ENCODE peak calls at places on chromosomes 6 and 20, in nine cellular contexts. A is transverse colon, Z is uterus, Q is aorta, K is tibial nerve, B is MM.1S, X is heart right ventricle, L is left lung, C is cardiac muscle cell. U is an unnamed sample. For H3K4me1, the result is how much of the 10 kb centered on the place peaks cover.

GRCh38 chr20:57037689-57038088 is 228.8 kb downstream of the BMP7 start:
- DNase-seq in Q (no peak), X (no peak), B (no peak), L (no peak), C (no peak), Z (no peak), A (no peak), K (no peak), U (no peak)

GRCh38 chr20:58450259-58450658 is 61.2 kb downstream of the VAPB start:
- DNase-seq in K (no peak), A (no peak), L (no peak), X (no peak), B (no peak), Z (no peak), C (no peak), Q (no peak), U (no peak)

GRCh38 chr6:67629268-67629667 is 1005.8 kb upstream of the ADGRB3 start:
- DNase-seq in Z (no peak), X (no peak), Q (no peak), K (no peak), B (no peak), A (no peak), C (no peak), L (no peak), U (no peak)

GRCh38 chr6:107237992-107238660 is 122.8 kb upstream of the BEND3 start:
- DNase-seq in L (no peak), K (no peak), X (no peak), C (no peak), Q (no peak), B (no peak), A (no peak), Z (no peak), U (no peak)

GRCh38 chr20:822651-823325 is 10.7 kb upstream of the FAM110A start:
- DNase-seq in K (no peak), C (no peak), X (no peak), A (no peak), L (no peak), B (no peak), Q (no peak), Z (no peak), U (no peak)

GRCh38 chr6:47360388-47360787 is 50.7 kb upstream of the TNFRSF21 start:
- DNase-seq in A (no peak), Z (no peak), K (no peak), L (no peak), X (no peak), B (peak), Q (no peak), C (no peak), U (no peak)

GRCh38 chr6:16712250-16712930 is 48.9 kb downstream of the ATXN1 start:
- DNase-seq in Q (no peak), C (no peak), A (no peak), L (no peak), B (no peak), X (no peak), K (no peak), Z (no peak), U (no peak)

GRCh38 chr6:14476793-14477531 is 359.4 kb downstream of the CD83 start:
- DNase-seq in Z (peak), C (no peak), Q (no peak), B (no peak), L (no peak), A (peak), K (peak), X (no peak), U (no peak)

GRCh38 chr20:19811231-19811630 is 53.2 kb downstream of the RIN2 start:
- DNase-seq in C (no peak), B (no peak), Q (no peak), L (no peak), K (no peak), X (no peak), Z (no peak), A (no peak), U (no peak)

GRCh38 chr20:62305765-62306431 is 3.1 kb downstream of the ADRM1 start:
- DNase-seq in L (peak), B (no peak), A (no peak), K (no peak), Q (no peak), X (peak), C (no peak), Z (no peak), U (no peak)

GRCh38 chr6:156497618-156498017 is 279.6 kb upstream of the ARID1B start:
- DNase-seq in Z (no peak), K (no peak), L (no peak), X (no peak), B (no peak), A (no peak), Q (no peak), C (no peak), U (no peak)

GRCh38 chr6:112086744-112087135 is 542 bp downstream of the TUBE1 start:
- DNase-seq in B (peak), K (no peak), Q (no peak), Z (no peak), A (no peak), X (no peak), C (peak), L (no peak), U (no peak)

GRCh38 chr20:38049800-38050199 is 16.3 kb downstream of the RPRD1B start:
- DNase-seq in L (no peak), Z (no peak), A (no peak), B (no peak), C (no peak), Q (no peak), K (no peak), X (no peak), U (no peak)

GRCh38 chr20:57179265-57179664 is 87.2 kb downstream of the BMP7 start:
- DNase-seq in B (no peak), X (no peak), A (no peak), Q (no peak), L (no peak), C (no peak), K (peak), Z (no peak), U (no peak)

GRCh38 chr20:37384683-37385174 is 38.8 kb downstream of the SRC start:
- DNase-seq in B (peak), Q (peak), K (no peak), X (peak), C (peak), L (peak), A (peak), Z (peak), U (no peak)

GRCh38 chr6:134026597-134026996 is 25.8 kb downstream of the SLC2A12 start:
- DNase-seq in C (no peak), B (no peak), K (no peak), A (no peak), X (no peak), Q (no peak), Z (no peak), L (no peak), U (no peak)

GRCh38 chr6:36098253-36098919 is 31.9 kb upstream of the MAPK13 start:
- DNase-seq in B (no peak), Q (no peak), C (no peak), L (no peak), A (no peak), K (no peak), X (no peak), Z (no peak), U (no peak)

GRCh38 chr6:164151161-164151728 is 736.7 kb downstream of the QKI start:
- DNase-seq in Z (no peak), X (peak), Q (no peak), A (no peak), C (no peak), L (no peak), K (no peak), B (no peak), U (no peak)

GRCh38 chr20:46353506-46354206 is 45.4 kb upstream of the CDH22 start:
- DNase-seq in Z (no peak), B (no peak), L (no peak), C (no peak), Q (no peak), A (no peak), X (no peak), K (no peak), U (no peak)

GRCh38 chr6:170208171-170208601 is 82.7 kb downstream of the DLL1 start:
- DNase-seq in Z (no peak), L (peak), Q (peak), B (no peak), C (no peak), K (no peak), A (no peak), X (no peak), U (no peak)

GRCh38 chr20:49345538-49345937 is 67.7 kb upstream of the ZNFX1 start:
- DNase-seq in Q (peak), X (no peak), A (no peak), C (no peak), Z (peak), L (no peak), B (no peak), K (no peak), U (no peak)

GRCh38 chr20:62737271-62737761 is 28.7 kb downstream of the NTSR1 start:
- DNase-seq in Z (no peak), C (no peak), Q (peak), L (peak), X (no peak), B (no peak), A (peak), K (no peak), U (no peak)

GRCh38 chr6:163675611-163676010 is 261.1 kb downstream of the QKI start:
- DNase-seq in A (no peak), Q (no peak), K (no peak), C (no peak), X (no peak), L (no peak), Z (no peak), B (no peak), U (no peak)

GRCh38 chr6:130152908-130153510 is 69.7 kb downstream of the SAMD3 start:
- DNase-seq in K (no peak), X (no peak), A (no peak), L (no peak), Q (no peak), B (no peak), Z (no peak), C (no peak), U (no peak)

GRCh38 chr6:147244832-147245231 is 40.6 kb downstream of the STXBP5 start:
- DNase-seq in K (no peak), A (no peak), Z (no peak), C (no peak), Q (no peak), L (no peak), X (no peak), B (no peak), U (no peak)

GRCh38 chr20:40562031-40562430 is 127.0 kb downstream of the MAFB start:
- DNase-seq in C (no peak), Z (no peak), K (no peak), B (no peak), A (peak), Q (no peak), X (no peak), L (peak), U (no peak)

GRCh38 chr6:108568101-108568500 is 7.4 kb downstream of the FOXO3 start:
- DNase-seq in K (no peak), Q (no peak), L (no peak), C (no peak), Z (no peak), X (no peak), B (peak), A (no peak), U (no peak)

GRCh38 chr6:94052754-94053153 is 633.4 kb upstream of the EPHA7 start:
- DNase-seq in C (no peak), K (no peak), X (no peak), Q (no peak), A (no peak), L (no peak), B (peak), Z (no peak), U (no peak)

GRCh38 chr6:56766806-56767178 is 124.1 kb upstream of the DST start:
- DNase-seq in B (peak), Q (no peak), A (no peak), X (no peak), C (no peak), K (no peak), Z (no peak), L (no peak), U (no peak)

GRCh38 chr20:57657537-57658446 is 37.6 kb upstream of the ZBP1 start:
- DNase-seq in B (no peak), X (peak), Q (peak), A (peak), Z (peak), L (peak), K (peak), C (no peak), U (no peak)

GRCh38 chr6:69974193-69974592 is 107.8 kb downstream of the COL19A1 start:
- DNase-seq in C (peak), Q (no peak), L (no peak), K (no peak), X (no peak), Z (no peak), B (no peak), A (no peak), U (no peak)

GRCh38 chr6:125809771-125810315 is 19.1 kb downstream of the NCOA7 start:
- DNase-seq in X (no peak), K (no peak), L (no peak), Z (no peak), C (no peak), A (no peak), B (no peak), Q (no peak), U (no peak)

GRCh38 chr20:17987988-17988387 is 19.2 kb downstream of the MGME1 start:
- DNase-seq in C (no peak), A (no peak), Z (no peak), B (no peak), X (no peak), K (no peak), Q (no peak), L (no peak), U (no peak)
- H3K4me1 ChIP-seq in C (under half), A (under half), Z (under half), B (under half), X (under half), K (under half), Q (under half), L (under half), U (under half)

DNA sequence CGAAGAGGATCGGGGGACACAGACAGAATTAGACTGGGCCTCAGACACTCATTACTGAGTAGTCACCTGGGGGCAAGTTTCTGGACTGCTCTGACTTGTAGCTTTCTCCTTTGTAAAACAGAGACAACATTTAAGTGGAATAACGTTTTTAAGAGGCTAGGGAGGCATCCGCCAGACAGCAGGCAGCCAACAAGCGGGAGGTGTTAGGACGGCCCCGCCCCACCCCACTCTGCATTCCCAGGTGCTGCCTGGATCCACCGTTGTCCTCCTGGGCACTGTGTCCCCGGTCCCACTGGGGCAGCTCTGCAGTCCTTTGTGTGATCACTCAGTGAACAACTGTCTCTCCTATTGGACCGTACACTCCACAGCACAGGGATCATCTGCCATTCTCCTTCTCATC is 113.8 kb downstream of the IRF4 start:
- DNase-seq in B (no peak), L (no peak), Q (no peak), A (no peak), X (no peak), C (no peak), Z (no peak), K (no peak), U (no peak)
- H3K27ac ChIP-seq in B (no peak), L (no peak), Q (no peak), A (no peak), X (no peak), C (no peak), Z (no peak), K (no peak), U (no peak)

GRCh38 chr6:27743787-27744186 is 168.4 kb downstream of the OR2B2 start:
- DNase-seq in Z (no peak), Q (no peak), K (no peak), B (no peak), A (no peak), X (no peak), C (no peak), L (no peak), U (no peak)
- H3K4me3 ChIP-seq in Z (no peak), Q (no peak), K (no peak), B (no peak), A (no peak), X (no peak), C (no peak), L (no peak), U (no peak)

GRCh38 chr20:15220009-15220656 is 882.7 kb upstream of the FLRT3 start:
- DNase-seq in B (no peak), L (no peak), X (no peak), K (no peak), C (no peak), A (no peak), Q (no peak), Z (no peak), U (no peak)
- H3K4me1 ChIP-seq in B (under half), L (under half), X (under half), K (under half), C (under half), A (under half), Q (under half), Z (under half), U (under half)

GRCh38 chr6:45651301-45651700 is 273.6 kb upstream of the SUPT3H start:
- DNase-seq in Z (no peak), K (no peak), A (no peak), C (no peak), X (no peak), L (no peak), Q (no peak), B (no peak), U (no peak)
- H3K27ac ChIP-seq in Z (no peak), K (no peak), A (no peak), C (no peak), X (no peak), L (no peak), Q (no peak), B (no peak), U (no peak)

GRCh38 chr6:140985679-140986275 is 1146.9 kb upstream of the GJE1 start:
- DNase-seq in Z (no peak), B (no peak), C (no peak), L (no peak), X (no peak), Q (no peak), A (no peak), K (no peak), U (no peak)

GRCh38 chr6:140979642-140980091 is 1153.1 kb upstream of the GJE1 start:
- DNase-seq in X (no peak), C (peak), Q (no peak), L (no peak), K (peak), Z (peak), A (no peak), B (no peak), U (no peak)

GRCh38 chr6:140977425-140977824 is 1155.3 kb upstream of the GJE1 start:
- DNase-seq in B (no peak), Q (no peak), Z (no peak), L (no peak), A (no peak), X (no peak), C (no peak), K (no peak), U (no peak)

GRCh38 chr6:140980265-140980887 is 1152.3 kb upstream of the GJE1 start:
- DNase-seq in C (no peak), X (no peak), B (no peak), K (no peak), A (no peak), L (no peak), Q (no peak), Z (no peak), U (no peak)
- H3K4me3 ChIP-seq in C (no peak), X (no peak), B (no peak), K (no peak), A (no peak), L (no peak), Q (no peak), Z (no peak), U (no peak)

U was measured in iPS DF 6.9.